ENCODE peak calls at places on chromosomes 7 and 10, in nine cellular contexts. V, B, A, J, W, S, X, Q and K are unnamed samples.

GRCh38 chr10:59072038-59072437 is 104.4 kb upstream of the PHYHIPL start:
- DNase-seq in V (no peak), B (no peak), A (no peak), J (no peak), W (no peak), S (no peak), X (no peak), Q (no peak), K (no peak)

GRCh38 chr10:110864662-110865140 is 7.0 kb upstream of the PDCD4 start:
- DNase-seq in V (no peak), B (no peak), A (no peak), J (no peak), W (peak; percentile 76), S (peak; percentile 97), X (no peak), Q (no peak), K (no peak)

GRCh38 chr7:148941598-148942280 is 57.6 kb upstream of the EZH2 start:
- DNase-seq in V (peak; percentile 52), B (peak; percentile 75), A (peak; percentile 66), J (peak; percentile 86), W (peak; percentile 77), S (no peak), X (peak; percentile 30), Q (peak; percentile 48), K (no peak)

GRCh38 chr7:37289347-37289746 is 159.3 kb downstream of the ELMO1 start:
- DNase-seq in V (no peak), B (no peak), A (no peak), J (no peak), W (no peak), S (no peak), X (no peak), Q (no peak), K (no peak)

GRCh38 chr7:140696679-140697446 is at the start of gene NDUFB2:
- DNase-seq in V (peak; percentile 76), B (peak; percentile 57), A (peak; percentile 84), J (peak; percentile 99), W (peak; percentile 90), S (peak; percentile 57), X (peak; percentile 40), Q (peak; percentile 81), K (peak; percentile 77)

GRCh38 chr10:117549100-117549499 is 6.6 kb downstream of the EMX2 start:
- DNase-seq in V (no peak), B (no peak), A (no peak), J (no peak), W (no peak), S (no peak), X (no peak), Q (no peak), K (no peak)

GRCh38 chr7:50349963-50350944 is 45.7 kb downstream of the IKZF1 start:
- DNase-seq in V (no peak), B (no peak), A (no peak), J (peak; percentile 84), W (peak; percentile 72), S (peak; percentile 84), X (no peak), Q (no peak), K (no peak)

GRCh38 chr10:71479831-71480230 is 83.1 kb downstream of the CDH23 start:
- DNase-seq in V (no peak), B (no peak), A (no peak), J (no peak), W (no peak), S (no peak), X (no peak), Q (no peak), K (no peak)

GRCh38 chr7:118306771-118307170 is 82.3 kb downstream of the ANKRD7 start:
- DNase-seq in V (no peak), B (no peak), A (no peak), J (no peak), W (no peak), S (no peak), X (no peak), Q (no peak), K (no peak)

GRCh38 chr7:66739953-66740301 is 606 bp upstream of the RABGEF1 start:
- DNase-seq in V (no peak), B (no peak), A (no peak), J (peak; percentile 80), W (peak; percentile 51), S (no peak), X (no peak), Q (peak; percentile 36), K (no peak)

GRCh38 chr7:112422842-112423496 is 27.3 kb upstream of the IFRD1 start:
- DNase-seq in V (peak; percentile 81), B (peak; percentile 63), A (peak; percentile 59), J (peak; percentile 86), W (peak; percentile 55), S (no peak), X (peak; percentile 59), Q (peak; percentile 80), K (peak; percentile 60)

DNA sequence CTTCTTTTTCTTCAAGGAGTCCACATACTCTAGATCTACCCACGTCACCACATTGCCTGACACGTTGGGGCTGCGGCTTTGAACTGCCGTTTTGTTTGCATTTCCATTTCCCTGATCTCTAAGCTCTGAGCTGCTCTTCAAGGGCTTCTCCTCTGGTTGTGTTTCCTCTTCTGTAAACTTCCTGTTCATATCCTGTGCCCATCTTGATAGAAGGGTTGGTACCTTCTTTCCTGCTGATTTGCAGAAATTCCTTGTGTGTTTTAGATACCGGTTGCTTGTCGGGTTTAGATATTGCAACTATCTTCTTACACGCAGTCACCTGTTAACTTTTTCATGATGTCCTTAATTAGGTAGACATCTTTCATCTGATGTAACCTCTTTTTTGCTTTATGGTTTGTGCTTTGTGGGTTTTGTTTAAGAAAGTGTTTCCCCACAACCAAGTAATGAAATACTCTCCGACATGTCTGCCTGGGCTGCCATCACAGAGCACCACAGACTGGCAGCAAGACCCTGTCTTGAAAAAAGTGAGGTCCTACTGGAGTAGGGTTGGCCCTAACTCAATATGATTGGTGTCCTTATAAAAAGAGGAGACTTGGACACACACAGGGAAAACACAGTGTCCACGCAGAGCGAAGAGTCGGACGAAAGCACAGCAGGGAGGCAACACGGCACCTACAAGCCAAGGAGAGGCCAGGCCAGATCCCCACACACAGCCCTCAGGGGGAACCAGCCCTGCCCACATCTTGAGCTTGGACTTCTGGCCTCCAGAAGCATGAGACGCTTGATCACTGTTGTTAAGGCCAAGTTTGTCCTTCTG is 99.1 kb upstream of the PDGFA start:
- DNase-seq in V (peak; percentile 26), B (no peak), A (no peak), J (peak; percentile 75), W (peak; percentile 85), S (no peak), X (no peak), Q (no peak), K (no peak)
- TF ChIP-seq POLR2A in V (no peak), B (no peak), A (no peak), J (no peak), W (no peak), S (no peak), X (no peak), Q (no peak), K (no peak)

GRCh38 chr7:74083928-74084721 is 521 bp downstream of the LIMK1 start:
- DNase-seq in V (peak; percentile 59), B (no peak), A (peak; percentile 61), J (no peak), W (no peak), S (no peak), X (no peak), Q (peak; percentile 54), K (peak; percentile 91)
- TF ChIP-seq POLR2A in V (peak; percentile 81), B (no peak), A (no peak), J (no peak), W (no peak), S (no peak), X (no peak), Q (no peak), K (no peak)

DNA sequence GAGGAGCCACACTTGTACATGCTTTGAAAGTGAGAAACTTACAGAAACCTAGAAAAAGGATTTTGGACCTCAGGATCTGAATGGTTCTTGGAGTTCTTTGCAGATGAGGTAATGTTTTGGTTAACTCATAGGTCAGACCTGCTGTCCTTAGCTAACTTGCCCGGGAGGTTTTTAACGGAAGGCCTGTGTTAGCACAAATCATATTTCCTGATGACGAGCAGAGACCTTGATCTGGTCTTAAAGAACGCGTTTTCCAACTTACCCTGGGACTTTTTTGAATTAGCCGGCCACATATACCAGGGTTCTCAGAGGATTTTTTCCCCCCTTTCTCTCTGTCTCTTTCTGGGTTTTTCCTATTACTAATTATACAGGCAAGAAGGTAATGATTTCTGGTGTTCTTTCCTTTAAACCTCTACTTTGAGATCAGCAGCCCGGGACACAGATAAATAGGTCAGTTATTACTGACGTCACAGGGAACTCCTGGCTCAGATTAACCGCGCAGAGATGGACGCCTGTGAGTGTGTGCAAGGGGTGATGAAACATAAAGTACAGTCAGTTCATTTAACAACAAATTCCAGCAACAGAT is 101.8 kb upstream of the KLF6 start:
- DNase-seq in V (peak; percentile 96), B (no peak), A (peak; percentile 68), J (no peak), W (peak; percentile 71), S (no peak), X (peak; percentile 49), Q (peak; percentile 32), K (no peak)
- TF ChIP-seq POLR2A in V (no peak), B (no peak), A (no peak), J (no peak), W (no peak), S (no peak), X (peak; percentile 10), Q (no peak), K (no peak)

GRCh38 chr7:79452032-79452494 is 1.4 kb downstream of the MAGI2 start:
- DNase-seq in V (peak; percentile 82), B (no peak), A (peak; percentile 90), J (peak; percentile 88), W (peak; percentile 75), S (no peak), X (peak; percentile 91), Q (peak; percentile 91), K (peak; percentile 74)
- TF ChIP-seq POLR2A in V (peak; percentile 72), B (no peak), A (peak; percentile 29), J (no peak), W (no peak), S (no peak), X (peak; percentile 86), Q (peak; percentile 83), K (peak; percentile 41)

GRCh38 chr7:130953193-130953592 is 219.2 kb upstream of the KLF14 start:
- DNase-seq in V (no peak), B (no peak), A (no peak), J (no peak), W (no peak), S (no peak), X (no peak), Q (no peak), K (no peak)

GRCh38 chr7:130957140-130957513 is 223.1 kb upstream of the KLF14 start:
- DNase-seq in V (no peak), B (no peak), A (no peak), J (no peak), W (peak; percentile 67), S (no peak), X (no peak), Q (no peak), K (no peak)

GRCh38 chr7:130956417-130957139 is 222.6 kb upstream of the KLF14 start:
- DNase-seq in V (peak; percentile 70), B (no peak), A (no peak), J (no peak), W (no peak), S (no peak), X (no peak), Q (no peak), K (no peak)

GRCh38 chr7:130955560-130955919 is 221.5 kb upstream of the KLF14 start:
- DNase-seq in V (no peak), B (no peak), A (no peak), J (no peak), W (no peak), S (no peak), X (no peak), Q (no peak), K (no peak)

GRCh38 chr7:130954918-130955559 is 221.0 kb upstream of the KLF14 start:
- DNase-seq in V (no peak), B (no peak), A (no peak), J (no peak), W (no peak), S (no peak), X (no peak), Q (no peak), K (no peak)
- TF ChIP-seq POLR2A in V (no peak), B (no peak), A (no peak), J (no peak), W (no peak), S (no peak), X (no peak), Q (no peak), K (no peak)